ENCODE peak calls at places on chromosomes 11 and 22, in seven cellular contexts. D is body of pancreas, W is dorsolateral prefrontal cortex, X is neural progenitor cell, A is right atrium auricular region, E is BJ, P is pancreas. V is an unnamed sample.

GRCh38 chr11:66012946-66013761 is 1.3 kb downstream of the CST6 start:
- DNase-seq in D (peak; percentile 42), W (no peak), X (no peak), A (no peak), E (no peak), P (no peak), V (no peak)

GRCh38 chr22:50613291-50613981 is 12.8 kb downstream of the MAPK8IP2 start:
- DNase-seq in D (peak; percentile 91), W (no peak), X (no peak), A (no peak), E (no peak), P (peak; percentile 86), V (no peak)

GRCh38 chr11:115893701-115894100 is 389.5 kb upstream of the CADM1 start:
- DNase-seq in D (no peak), W (no peak), X (no peak), A (no peak), E (no peak), P (no peak), V (no peak)

GRCh38 chr11:92302766-92303165 is 78.1 kb downstream of the FAT3 start:
- DNase-seq in D (no peak), W (no peak), X (no peak), A (no peak), E (no peak), P (no peak), V (no peak)

GRCh38 chr11:128733440-128734115 is 39.7 kb downstream of the FLI1 start:
- DNase-seq in D (no peak), W (no peak), X (peak; percentile 81), A (no peak), E (no peak), P (no peak), V (no peak)

GRCh38 chr11:109940816-109941215 is 152.4 kb upstream of the ZC3H12C start:
- DNase-seq in D (no peak), W (no peak), X (no peak), A (no peak), E (peak; percentile 37), P (no peak), V (peak; percentile 10)

GRCh38 chr11:72754149-72754543 is 1.9 kb upstream of the ARAP1 start:
- DNase-seq in D (no peak), W (no peak), X (no peak), A (no peak), E (no peak), P (no peak), V (no peak)

GRCh38 chr11:43074810-43075209 is 237.0 kb upstream of the API5 start:
- DNase-seq in D (no peak), W (no peak), X (no peak), A (no peak), E (no peak), P (no peak), V (no peak)

GRCh38 chr22:50710886-50711285 is 27.1 kb upstream of the ACR start:
- DNase-seq in D (no peak), W (no peak), X (no peak), A (no peak), E (no peak), P (no peak), V (no peak)

GRCh38 chr11:134537296-134537695 is 125.3 kb upstream of the B3GAT1 start:
- DNase-seq in D (no peak), W (no peak), X (no peak), A (no peak), E (no peak), P (no peak), V (no peak)

GRCh38 chr22:46617250-46618103 is 2.7 kb upstream of the GRAMD4 start:
- DNase-seq in D (no peak), W (no peak), X (no peak), A (no peak), E (no peak), P (no peak), V (peak; percentile 12)

GRCh38 chr11:129992161-129992944 is 10.3 kb downstream of the PRDM10 start:
- DNase-seq in D (peak; percentile 89), W (no peak), X (peak; percentile 52), A (no peak), E (no peak), P (peak; percentile 85), V (no peak)

GRCh38 chr22:41687901-41688364 is 734 bp downstream of the SNU13 start:
- DNase-seq in D (peak; percentile 30), W (no peak), X (peak; percentile 54), A (no peak), E (no peak), P (peak; percentile 37), V (no peak)

GRCh38 chr22:44505796-44506354 is 7.8 kb upstream of the RTL6 start:
- DNase-seq in D (no peak), W (no peak), X (no peak), A (peak; percentile 49), E (no peak), P (no peak), V (no peak)

GRCh38 chr22:19818264-19819208 is 36.1 kb downstream of the GNB1L start:
- DNase-seq in D (no peak), W (no peak), X (no peak), A (peak; percentile 28), E (no peak), P (no peak), V (no peak)

GRCh38 chr11:116394022-116394421 is 378.8 kb downstream of the BUD13 start:
- DNase-seq in D (no peak), W (no peak), X (no peak), A (no peak), E (no peak), P (no peak), V (no peak)

GRCh38 chr22:46984751-46985506 is 222.5 kb downstream of the TBC1D22A start:
- DNase-seq in D (peak; percentile 55), W (no peak), X (no peak), A (no peak), E (peak; percentile 19), P (peak; percentile 53), V (peak; percentile 31)

DNA sequence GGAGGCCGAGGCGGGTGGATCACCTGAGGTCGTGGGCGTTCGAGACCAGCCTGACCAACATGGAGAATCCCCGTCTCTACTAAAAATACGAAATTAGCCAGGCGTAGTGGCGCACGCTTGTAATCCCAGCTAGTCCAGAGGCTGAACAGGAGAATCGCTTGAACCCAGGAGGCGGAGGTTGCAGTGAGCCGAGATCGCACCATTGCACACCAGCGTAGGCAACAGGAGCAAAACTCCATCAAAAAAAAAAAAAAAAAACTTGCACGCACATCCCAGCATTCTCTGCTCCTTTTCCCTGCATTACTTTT is 934 bp upstream of the ATL3 start:
- DNase-seq in D (no peak), W (no peak), X (no peak), A (no peak), E (no peak), P (no peak), V (no peak)
- H3K4me3 ChIP-seq in D (no peak overlapping the region), W (peak overlapping the region; percentile 95), X (no peak overlapping the region), A (no peak overlapping the region), E (no peak overlapping the region), P (no peak overlapping the region), V (no peak overlapping the region)

DNA sequence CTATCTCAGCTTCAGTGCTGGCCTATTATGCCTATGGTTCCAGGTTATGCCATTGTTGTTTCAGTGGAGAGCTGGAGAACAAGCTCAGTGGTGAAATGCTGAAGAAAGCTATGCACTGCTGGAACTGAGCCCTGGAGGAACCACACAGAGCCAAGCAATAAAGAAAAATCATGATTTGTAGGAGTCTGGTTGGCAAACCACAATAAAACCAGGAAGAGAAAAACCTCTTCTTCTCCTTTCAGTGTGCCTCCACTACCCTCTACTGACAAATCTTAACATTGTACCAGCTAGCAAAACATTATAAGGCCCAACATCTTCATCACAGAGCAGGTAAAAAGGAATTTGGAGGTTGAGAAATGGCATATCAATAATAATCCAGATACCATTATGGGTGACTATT is 5.3 kb downstream of the OR51F2 start:
- DNase-seq in D (no peak), W (no peak), X (peak; percentile 4), A (no peak), E (no peak), P (no peak), V (peak; percentile 24)
- TF ChIP-seq CTCF in D (no peak), W (no peak), X (peak; percentile 51), A (peak; percentile 25), E (no peak), P (no peak), V (peak; percentile 19)

GRCh38 chr11:1872267-1872985 is 19.3 kb downstream of the PRR33 start:
- DNase-seq in D (no peak), W (no peak), X (no peak), A (no peak), E (no peak), P (no peak), V (no peak)

GRCh38 chr11:1873048-1873812 is 18.5 kb downstream of the PRR33 start:
- DNase-seq in D (no peak), W (no peak), X (peak; percentile 39), A (no peak), E (no peak), P (no peak), V (no peak)

GRCh38 chr11:1870326-1870696 is 17.4 kb downstream of the LSP1 start:
- DNase-seq in D (no peak), W (no peak), X (no peak), A (no peak), E (no peak), P (no peak), V (no peak)

GRCh38 chr11:1870721-1871466 is 18.0 kb downstream of the LSP1 start:
- DNase-seq in D (peak; percentile 74), W (no peak), X (peak; percentile 45), A (no peak), E (no peak), P (peak; percentile 66), V (no peak)

DNA sequence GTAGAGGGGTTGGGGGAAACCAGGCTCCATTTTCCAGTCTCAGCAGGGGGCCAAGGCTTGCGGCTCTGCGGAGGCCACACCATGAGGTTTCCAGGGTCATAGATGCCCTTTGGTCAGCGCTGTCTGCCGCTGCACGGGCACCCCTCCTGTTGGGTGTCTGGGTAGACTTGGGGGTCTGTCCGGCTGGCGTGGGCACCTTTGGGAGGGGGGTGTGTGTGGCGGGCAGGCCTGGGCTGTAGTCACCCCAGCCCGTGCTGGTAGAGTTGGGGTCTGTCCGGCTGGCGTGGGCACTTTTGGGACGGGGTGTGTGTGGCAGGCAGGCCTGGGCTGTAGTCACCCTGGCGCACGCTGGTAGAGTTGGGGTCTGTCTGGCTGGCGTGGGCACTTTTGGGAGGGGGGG is 18.6 kb downstream of the LSP1 start:
- DNase-seq in D (no peak), W (no peak), X (peak; percentile 29), A (no peak), E (no peak), P (no peak), V (no peak)
- H3K4me3 ChIP-seq in D (no peak overlapping the region), W (no peak overlapping the region), X (no peak overlapping the region), A (peak overlapping the region; percentile 47), E (no peak overlapping the region), P (no peak overlapping the region), V (no peak overlapping the region)

GRCh38 chr11:12098601-12099000 is 11.8 kb upstream of the MICAL2 start:
- DNase-seq in D (no peak), W (no peak), X (no peak), A (no peak), E (no peak), P (no peak), V (no peak)

GRCh38 chr11:12100429-12100828 is 10.0 kb upstream of the MICAL2 start:
- DNase-seq in D (no peak), W (no peak), X (no peak), A (no peak), E (no peak), P (no peak), V (no peak)

GRCh38 chr11:12101318-12101717 is 9.1 kb upstream of the MICAL2 start:
- DNase-seq in D (no peak), W (no peak), X (no peak), A (no peak), E (no peak), P (no peak), V (no peak)

GRCh38 chr11:12100886-12101285 is 9.5 kb upstream of the MICAL2 start:
- DNase-seq in D (no peak), W (peak; percentile 79), X (no peak), A (no peak), E (no peak), P (no peak), V (no peak)

GRCh38 chr11:12099132-12099873 is 11.1 kb upstream of the MICAL2 start:
- DNase-seq in D (no peak), W (no peak), X (no peak), A (no peak), E (no peak), P (no peak), V (no peak)
- TF ChIP-seq CTCF in D (no peak), W (no peak), X (peak; percentile 19), A (no peak), E (peak; percentile 21), P (no peak), V (no peak)